ENCODE peak calls at places on chromosomes 3 and 15, in six cellular contexts. O is heart right ventricle, W is tibial artery, L is esophagus squamous epithelium, Q is fibroblast of lung, T is SK-N-SH. K is an unnamed sample. For H3K4me1, the result is how much of the 10 kb centered on the place peaks cover.

GRCh38 chr3:181755959-181756358 is 44.2 kb downstream of the SOX2 start:
- DNase-seq in O (no peak), W (no peak), L (no peak), Q (no peak), T (no peak), K (no peak)

GRCh38 chr3:43425829-43426228 is 139.5 kb downstream of the SNRK start:
- DNase-seq in O (no peak), W (no peak), L (no peak), Q (no peak), T (no peak), K (no peak)

GRCh38 chr3:188439080-188439479 is 285.1 kb downstream of the LPP start:
- DNase-seq in O (peak), W (no peak), L (no peak), Q (peak), T (no peak), K (no peak)

GRCh38 chr3:104359546-104359945 is 1007.2 kb upstream of the ALCAM start:
- DNase-seq in O (no peak), W (no peak), L (no peak), Q (peak), T (no peak), K (no peak)

GRCh38 chr15:67456677-67457529 is 64.0 kb upstream of the C15orf61 start:
- DNase-seq in O (peak), W (peak), L (peak), Q (peak), T (peak), K (peak)

GRCh38 chr3:131804565-131805133 is 230.2 kb downstream of the CPNE4 start:
- DNase-seq in O (peak), W (no peak), L (no peak), Q (peak), T (no peak), K (peak)

GRCh38 chr3:45165497-45166282 is 19.5 kb upstream of the CDCP1 start:
- DNase-seq in O (no peak), W (peak), L (no peak), Q (peak), T (no peak), K (no peak)

GRCh38 chr15:73870700-73871408 is 2.5 kb upstream of the TBC1D21 start:
- DNase-seq in O (peak), W (no peak), L (no peak), Q (peak), T (no peak), K (peak)

GRCh38 chr3:102533784-102534183 is 99.0 kb downstream of the ZPLD1 start:
- DNase-seq in O (no peak), W (no peak), L (no peak), Q (no peak), T (no peak), K (no peak)

GRCh38 chr3:108099679-108100428 is 9.0 kb upstream of the CD47 start:
- DNase-seq in O (no peak), W (no peak), L (no peak), Q (no peak), T (no peak), K (no peak)

GRCh38 chr3:55885721-55886120 is 398.6 kb upstream of the WNT5A start:
- DNase-seq in O (no peak), W (no peak), L (no peak), Q (peak), T (no peak), K (no peak)

GRCh38 chr15:92845109-92845508 is 55.0 kb upstream of the CHD2 start:
- DNase-seq in O (no peak), W (no peak), L (no peak), Q (peak), T (no peak), K (no peak)

GRCh38 chr3:146589899-146590508 is 15.1 kb downstream of the PLSCR5 start:
- DNase-seq in O (peak), W (no peak), L (no peak), Q (peak), T (peak), K (peak)

GRCh38 chr3:112074006-112074405 is 12.2 kb upstream of the C3orf52 start:
- DNase-seq in O (no peak), W (no peak), L (no peak), Q (peak), T (no peak), K (no peak)

GRCh38 chr15:74752486-74753395 is 4.1 kb downstream of the CYP1A2 start:
- DNase-seq in O (no peak), W (no peak), L (no peak), Q (peak), T (no peak), K (no peak)

GRCh38 chr15:59384507-59384906 is 11.8 kb upstream of the MYO1E start:
- DNase-seq in O (no peak), W (no peak), L (no peak), Q (no peak), T (no peak), K (no peak)

GRCh38 chr3:52190294-52190841 is 7.6 kb upstream of the ALAS1 start:
- DNase-seq in O (peak), W (peak), L (no peak), Q (peak), T (no peak), K (no peak)
- H3K27ac ChIP-seq in O (peak), W (peak), L (peak), Q (no peak), T (no peak), K (no peak)

DNA sequence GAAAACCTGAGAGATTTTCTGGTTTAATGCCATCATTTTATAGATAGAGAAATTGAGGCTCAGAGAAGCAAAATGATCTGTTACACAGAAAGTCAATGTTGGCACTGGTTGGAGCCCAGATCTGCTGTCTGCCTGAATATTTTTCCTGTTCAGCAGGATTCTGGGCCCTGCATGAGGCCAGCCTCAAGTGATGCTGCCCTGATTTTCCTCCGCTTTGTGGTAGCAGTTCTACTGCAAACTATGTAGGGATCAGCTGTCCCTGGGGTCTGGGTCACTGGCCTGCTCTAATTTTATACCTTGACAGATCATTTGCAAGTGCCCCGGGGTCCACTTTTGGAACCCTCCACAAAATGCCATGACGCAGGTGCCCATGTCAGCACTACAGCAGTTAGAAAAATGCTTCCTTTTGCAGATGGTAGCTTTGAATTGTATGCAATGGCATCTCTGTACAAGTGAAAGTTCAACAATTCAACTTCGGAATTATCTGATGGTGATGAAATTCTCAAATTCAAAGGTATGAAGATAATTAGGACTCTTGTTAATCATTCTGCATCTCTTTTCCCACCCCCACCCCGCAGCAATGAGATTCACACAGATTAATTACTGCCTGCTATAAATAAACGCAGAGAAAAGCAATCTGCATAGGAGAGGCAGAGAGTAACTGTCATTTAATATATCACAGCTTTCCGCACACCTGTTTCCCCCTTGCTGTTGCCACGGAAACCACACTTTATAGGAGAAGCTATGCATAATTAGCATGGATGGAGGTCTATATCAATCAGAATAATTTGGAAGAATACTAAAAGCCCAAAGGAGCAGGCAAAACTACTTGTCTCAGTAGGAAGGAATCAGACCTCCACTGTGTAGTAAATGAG is 222.6 kb downstream of the PDCD6IP start:
- DNase-seq in O (no peak), W (no peak), L (no peak), Q (no peak), T (no peak), K (no peak)
- H3K4me1 ChIP-seq in O (under half), W (under half), L (under half), Q (under half), T (under half), K (under half)

GRCh38 chr15:38212759-38213158 is 39.9 kb upstream of the SPRED1 start:
- DNase-seq in O (no peak), W (no peak), L (no peak), Q (no peak), T (no peak), K (no peak)
- H3K27ac ChIP-seq in O (peak), W (no peak), L (no peak), Q (no peak), T (no peak), K (no peak)

DNA sequence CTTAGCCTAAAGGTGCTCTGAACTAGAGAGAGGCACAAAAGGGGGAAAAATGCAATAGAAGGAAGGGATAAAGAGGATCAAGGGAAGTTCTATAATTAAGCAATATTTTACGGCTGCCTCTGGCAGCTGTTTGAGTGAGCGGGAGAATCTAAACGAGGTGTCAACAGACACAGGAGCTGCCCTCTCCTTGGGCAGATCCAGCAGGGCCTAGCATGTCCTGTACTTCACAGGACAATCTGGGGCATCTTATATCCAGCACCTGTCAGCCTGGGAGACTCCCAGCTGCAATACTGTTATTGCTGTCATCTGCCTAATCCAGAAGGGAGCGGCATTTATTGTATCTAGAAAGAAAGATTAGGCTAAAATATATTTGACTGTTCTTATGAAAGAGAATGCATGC is 68.9 kb downstream of the WWTR1 start:
- DNase-seq in O (no peak), W (no peak), L (no peak), Q (no peak), T (no peak), K (no peak)
- H3K4me1 ChIP-seq in O (half or more), W (half or more), L (under half), Q (under half), T (under half), K (half or more)

K was measured in heart left ventricle.